ENCODE peak calls at places on chromosomes 12 and 14, in four cellular contexts. S, Q, H and Z are unnamed samples. For H3K36me3 and H3K27me3, the result is how much of the 10 kb centered on the place peaks cover.

GRCh38 chr12:62808166-62808879 is 126.6 kb downstream of the PPM1H start:
- DNase-seq in Q (no peak), S (no peak), H (no peak), Z (no peak)

GRCh38 chr12:48033451-48033850 is 29.2 kb upstream of the COL2A1 start:
- DNase-seq in Q (no peak), S (no peak), H (no peak), Z (no peak)

GRCh38 chr12:19209636-19210035 is 80.1 kb downstream of the PLEKHA5 start:
- DNase-seq in S (no peak), Q (no peak), H (no peak), Z (no peak)

GRCh38 chr12:112148031-112148513 is 22.7 kb downstream of the TRAFD1 start:
- DNase-seq in H (no peak), Q (peak), S (no peak), Z (peak)

GRCh38 chr14:90405755-90406154 is 8.9 kb downstream of the CALM1 start:
- DNase-seq in Q (no peak), H (no peak), S (no peak), Z (no peak)

GRCh38 chr12:54421175-54421872 is 2.3 kb upstream of the ITGA5 start:
- DNase-seq in H (peak), Q (peak), S (no peak), Z (no peak)

GRCh38 chr12:120628919-120629318 is 11.5 kb upstream of the CABP1 start:
- DNase-seq in H (no peak), Q (no peak), S (no peak), Z (no peak)

GRCh38 chr12:9932270-9932669 is at the start of gene CLEC2A:
- DNase-seq in S (no peak), H (no peak), Q (no peak), Z (no peak)

GRCh38 chr14:95500201-95500681 is 16.2 kb downstream of the SYNE3 start:
- DNase-seq in H (no peak), Q (no peak), S (no peak), Z (no peak)

GRCh38 chr12:57270966-57271470 is 20.0 kb upstream of the STAC3 start:
- DNase-seq in Q (no peak), H (no peak), S (no peak), Z (no peak)

GRCh38 chr12:3277261-3277943 is 200.2 kb downstream of the TSPAN9 start:
- DNase-seq in S (no peak), Q (no peak), H (no peak), Z (no peak)

GRCh38 chr12:131279281-131279921 is 325.7 kb downstream of the ADGRD1 start:
- DNase-seq in Q (no peak), H (peak), S (no peak), Z (no peak)

GRCh38 chr14:44700184-44700583 is 193.1 kb upstream of the FSCB start:
- DNase-seq in H (no peak), Q (peak), S (no peak), Z (no peak)

GRCh38 chr12:79552186-79552585 is 138.6 kb downstream of the PAWR start:
- DNase-seq in Q (peak), H (no peak), S (no peak), Z (no peak)

GRCh38 chr12:112112423-112113132 is 4.0 kb upstream of the NAA25 start:
- DNase-seq in Q (no peak), H (no peak), S (no peak), Z (peak)

GRCh38 chr12:111455448-111456320 is 50.0 kb downstream of the SH2B3 start:
- DNase-seq in H (no peak), S (no peak), Q (peak), Z (no peak)

GRCh38 chr12:123150273-123150803 is 552 bp downstream of the PITPNM2 start:
- DNase-seq in S (no peak), Q (no peak), H (peak), Z (no peak)

GRCh38 chr12:42119085-42119633 is 25.5 kb downstream of the GXYLT1 start:
- DNase-seq in H (no peak), S (no peak), Q (peak), Z (no peak)

GRCh38 chr14:59333668-59334067 is 131.5 kb downstream of the GPR135 start:
- DNase-seq in S (no peak), H (no peak), Q (peak), Z (peak)

GRCh38 chr14:102285106-102285505 is 19.9 kb downstream of the MOK start:
- DNase-seq in H (no peak), Q (no peak), S (no peak), Z (no peak)

GRCh38 chr14:70907996-70908917 is 998 bp downstream of the PCNX1 start:
- DNase-seq in Q (peak), S (peak), H (peak), Z (peak)
- H3K4me3 ChIP-seq in Q (peak), S (peak), H (peak), Z (peak)

GRCh38 chr14:23529016-23529740 is 22.4 kb downstream of the ZFHX2 start:
- DNase-seq in H (no peak), Q (no peak), S (no peak), Z (no peak)
- H3K36me3 ChIP-seq in H (under half), Q (under half), S (under half), Z (under half)

GRCh38 chr12:113479193-113479577 is 7.5 kb upstream of the LHX5 start:
- DNase-seq in S (no peak), H (no peak), Q (no peak), Z (no peak)
- H3K27me3 ChIP-seq in S (under half), H (half or more), Q (half or more), Z (under half)

GRCh38 chr12:14886271-14886670 is 617 bp upstream of the MGP start:
- DNase-seq in S (no peak), H (no peak), Q (no peak), Z (peak)
- H3K4me3 ChIP-seq in S (no peak), H (peak), Q (no peak), Z (no peak)

DNA sequence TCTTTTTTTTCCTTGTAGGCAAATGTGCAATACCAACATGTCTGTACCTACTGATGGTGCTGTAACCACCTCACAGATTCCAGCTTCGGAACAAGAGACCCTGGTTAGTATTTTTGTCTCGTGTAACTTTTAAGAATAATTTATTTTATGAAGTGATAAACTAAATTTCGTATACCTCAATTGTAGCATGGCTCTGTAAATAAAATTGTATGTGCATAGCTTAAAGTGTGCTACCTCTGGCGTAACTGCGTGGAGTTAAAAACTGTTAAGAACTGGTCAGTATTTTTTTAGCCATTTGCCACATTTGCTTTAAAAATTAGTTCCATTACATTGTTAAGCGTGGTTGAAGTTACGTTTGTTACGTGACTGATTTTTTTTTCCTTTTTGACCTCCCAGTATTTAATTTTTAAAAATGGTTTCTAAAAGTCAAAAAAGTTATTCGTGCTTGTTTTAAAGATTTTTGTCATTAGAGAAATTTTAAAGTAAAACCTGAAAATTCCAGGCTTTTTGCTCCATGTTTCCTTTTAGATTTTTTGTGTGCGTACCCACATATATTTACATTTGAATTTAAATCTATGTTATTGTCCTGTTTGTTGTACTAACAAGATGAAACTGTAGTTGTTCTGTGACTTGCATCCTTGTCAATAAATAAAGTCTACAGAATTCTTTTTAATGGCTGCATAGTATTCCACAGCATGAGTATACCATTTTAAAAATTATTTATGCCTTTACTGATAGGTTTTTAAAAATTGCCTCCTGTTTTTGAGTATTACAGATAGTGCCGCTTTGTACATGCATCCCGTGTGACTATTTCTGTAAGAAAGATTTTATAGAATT is 1.4 kb downstream of the MDM2 start:
- DNase-seq in H (no peak), S (no peak), Q (no peak), Z (no peak)
- H3K36me3 ChIP-seq in H (under half), S (under half), Q (under half), Z (under half)

DNA sequence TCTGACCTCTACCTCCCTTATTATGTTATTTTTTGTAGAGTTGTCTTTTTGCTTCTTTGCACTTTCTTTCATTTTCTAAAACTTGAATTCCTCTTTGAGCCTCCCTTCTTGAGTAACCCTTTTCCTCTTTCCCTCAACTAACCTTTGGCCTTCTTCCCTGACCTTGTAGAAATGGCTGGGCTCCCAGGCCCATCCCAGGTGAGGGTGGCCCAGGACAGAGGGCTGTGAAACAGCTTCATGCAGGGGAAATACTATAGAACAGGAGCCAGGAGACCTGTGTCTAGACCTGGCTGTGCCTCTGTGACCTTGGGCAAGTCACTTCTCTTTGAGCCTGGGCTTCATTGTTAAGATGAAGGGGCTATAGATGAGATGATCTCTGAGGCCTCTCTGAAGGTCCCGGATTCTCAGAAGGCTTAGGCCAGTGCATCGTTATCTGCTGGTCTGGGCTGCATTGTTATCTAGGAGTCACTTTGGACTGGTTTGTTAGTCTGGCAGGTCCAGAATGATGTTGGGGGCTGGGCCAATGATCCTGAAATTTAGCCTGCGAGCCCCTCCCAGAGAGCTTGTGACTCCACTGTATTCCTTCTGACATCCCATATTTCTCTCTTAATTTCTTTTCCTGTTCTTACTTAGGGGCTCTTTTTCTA is 2.2 kb downstream of the ATN1 start:
- DNase-seq in H (no peak), S (no peak), Q (no peak), Z (no peak)
- H3K27me3 ChIP-seq in H (under half), S (under half), Q (under half), Z (under half)

DNA sequence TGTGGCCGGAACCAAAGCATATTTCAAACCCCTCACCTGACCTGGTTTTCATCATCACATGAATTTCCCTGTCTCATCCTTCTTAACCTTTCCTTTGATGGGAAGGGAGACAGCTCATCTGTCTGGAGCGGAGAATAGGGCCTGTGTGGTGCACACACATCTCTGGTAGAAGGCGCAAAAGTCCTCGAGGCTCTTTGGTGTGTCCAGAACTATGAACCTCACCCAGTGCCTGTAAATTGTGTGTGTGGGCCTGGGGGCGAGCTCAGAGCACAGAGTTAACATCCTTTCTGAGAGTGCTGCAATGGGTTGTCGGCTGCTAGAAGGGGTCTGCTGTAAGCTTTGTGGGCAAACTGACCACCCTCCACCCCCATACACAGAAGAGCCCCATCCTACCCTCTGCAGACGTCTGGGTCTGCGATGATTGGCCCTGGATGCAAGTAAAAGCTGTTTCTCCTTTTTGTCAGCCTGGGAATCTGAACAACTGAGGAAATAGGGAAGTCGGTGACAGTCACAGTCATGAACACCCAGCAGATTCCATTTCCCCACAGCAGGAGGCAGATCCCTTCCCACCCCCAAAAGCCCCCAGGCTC is 654 bp downstream of the GALNT6 start:
- DNase-seq in H (no peak), S (no peak), Q (no peak), Z (no peak)
- H3K4me3 ChIP-seq in H (peak), S (peak), Q (peak), Z (peak)

DNA sequence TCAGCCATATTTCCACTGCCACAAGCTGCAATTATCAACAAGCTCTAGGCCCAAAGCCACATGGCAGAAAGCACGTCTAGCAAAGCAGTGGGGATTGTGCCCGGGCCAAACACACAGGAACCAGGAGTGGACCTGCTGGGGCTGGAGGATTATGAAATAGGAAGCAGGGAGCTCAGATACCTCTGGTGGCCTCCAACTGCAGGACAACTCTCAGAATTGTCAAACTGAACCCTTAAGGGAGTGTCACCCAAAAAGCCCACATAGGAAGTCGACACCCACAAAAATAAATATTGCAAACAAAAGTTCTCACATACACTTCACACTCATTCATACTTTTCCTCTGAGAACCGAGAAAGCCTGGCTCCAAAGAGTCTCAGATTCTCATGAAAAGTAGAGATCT is 26.1 kb downstream of the KCTD10 start:
- DNase-seq in H (no peak), Q (no peak), S (no peak), Z (no peak)
- H3K36me3 ChIP-seq in H (half or more), Q (half or more), S (under half), Z (under half)

DNA sequence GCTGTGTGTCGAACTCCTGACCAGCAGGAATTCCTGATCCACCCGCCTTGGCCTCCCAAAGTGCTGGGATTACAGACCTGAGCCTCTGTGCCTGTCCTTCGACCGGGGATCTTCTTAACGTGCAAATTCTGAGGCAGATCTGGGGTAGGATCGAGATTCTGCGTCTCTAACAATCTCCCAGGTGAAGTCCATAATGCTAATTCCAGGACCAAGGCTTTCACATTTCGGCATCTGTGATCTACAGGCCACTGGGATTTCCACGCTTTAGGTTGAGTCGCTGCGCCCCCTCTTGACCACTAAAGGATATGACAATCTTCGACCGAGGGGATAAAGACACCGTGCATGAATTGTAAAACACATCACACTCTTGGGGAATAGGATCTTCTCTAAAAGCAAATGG is 24.8 kb downstream of the FOS start:
- DNase-seq in Q (peak), S (peak), H (peak), Z (peak)
- H3K27me3 ChIP-seq in Q (under half), S (under half), H (under half), Z (under half)

GRCh38 chr12:77189463-77189862 is 124.1 kb upstream of the E2F7 start:
- DNase-seq in H (no peak), S (no peak), Q (peak), Z (peak)
- H3K4me3 ChIP-seq in H (no peak), S (no peak), Q (no peak), Z (no peak)